ENCODE peak calls at places on chromosomes 6 and 20, in ten cellular contexts. H, P, C, O, T, M, A, W, D and Z are unnamed samples. For H3K4me1, the result is how much of the 10 kb centered on the place peaks cover.

GRCh38 chr20:23303325-23304102 is 47.1 kb upstream of the NXT1 start:
- DNase-seq in H (no peak), M (no peak), P (no peak), W (no peak), A (no peak), T (no peak), O (no peak), D (no peak), C (no peak), Z (peak)

GRCh38 chr20:45209924-45210323 is 3.1 kb downstream of the SEMG1 start:
- DNase-seq in C (peak), P (no peak), D (no peak), H (no peak), O (no peak), T (no peak), M (no peak), W (no peak), A (no peak), Z (no peak)

GRCh38 chr6:84785676-84786075 is 21.3 kb upstream of the TBX18 start:
- DNase-seq in H (no peak), W (peak), O (no peak), C (no peak), M (no peak), T (no peak), D (no peak), P (no peak), A (no peak), Z (no peak)

GRCh38 chr6:147930743-147931142 is 411.9 kb upstream of the SASH1 start:
- DNase-seq in O (no peak), C (no peak), T (no peak), M (no peak), D (no peak), A (no peak), W (no peak), P (no peak), H (no peak), Z (no peak)

GRCh38 chr20:63895202-63895885 is 418 bp downstream of the DNAJC5 start:
- DNase-seq in M (no peak), H (peak), T (no peak), W (no peak), C (no peak), A (no peak), D (no peak), O (no peak), P (no peak), Z (no peak)

GRCh38 chr20:57868310-57868709 is 158.5 kb upstream of the PMEPA1 start:
- DNase-seq in A (no peak), T (peak), D (no peak), H (no peak), C (no peak), P (no peak), O (no peak), W (no peak), M (no peak), Z (no peak)

GRCh38 chr20:14264869-14265268 is 72.5 kb downstream of the FLRT3 start:
- DNase-seq in C (no peak), P (no peak), W (peak), M (peak), D (no peak), A (no peak), T (no peak), H (no peak), O (no peak), Z (no peak)

GRCh38 chr6:154582696-154583095 is 72.2 kb upstream of the CNKSR3 start:
- DNase-seq in A (no peak), W (no peak), O (no peak), D (no peak), C (no peak), H (no peak), P (no peak), M (no peak), T (no peak), Z (no peak)

GRCh38 chr6:96153775-96154174 is 138.0 kb downstream of the FUT9 start:
- DNase-seq in M (peak), W (no peak), D (no peak), H (no peak), A (no peak), P (no peak), C (no peak), O (no peak), T (no peak), Z (no peak)

GRCh38 chr20:12531626-12532025 is 477.1 kb upstream of the SPTLC3 start:
- DNase-seq in C (no peak), W (no peak), H (no peak), A (no peak), P (no peak), O (no peak), T (no peak), D (no peak), M (no peak), Z (no peak)

GRCh38 chr6:110488606-110489005 is 12.2 kb upstream of the SLC22A16 start:
- DNase-seq in O (no peak), H (no peak), A (no peak), W (no peak), C (no peak), P (no peak), D (no peak), T (no peak), M (no peak), Z (no peak)

GRCh38 chr20:63553933-63554290 is at the start of gene FNDC11:
- DNase-seq in T (no peak), C (no peak), D (peak), O (no peak), P (peak), A (no peak), M (peak), W (peak), H (peak), Z (no peak)

GRCh38 chr6:30612687-30613248 is 4.3 kb downstream of the PPP1R10 start:
- DNase-seq in P (no peak), T (no peak), W (peak), D (no peak), O (no peak), H (no peak), A (no peak), M (no peak), C (no peak), Z (no peak)

DNA sequence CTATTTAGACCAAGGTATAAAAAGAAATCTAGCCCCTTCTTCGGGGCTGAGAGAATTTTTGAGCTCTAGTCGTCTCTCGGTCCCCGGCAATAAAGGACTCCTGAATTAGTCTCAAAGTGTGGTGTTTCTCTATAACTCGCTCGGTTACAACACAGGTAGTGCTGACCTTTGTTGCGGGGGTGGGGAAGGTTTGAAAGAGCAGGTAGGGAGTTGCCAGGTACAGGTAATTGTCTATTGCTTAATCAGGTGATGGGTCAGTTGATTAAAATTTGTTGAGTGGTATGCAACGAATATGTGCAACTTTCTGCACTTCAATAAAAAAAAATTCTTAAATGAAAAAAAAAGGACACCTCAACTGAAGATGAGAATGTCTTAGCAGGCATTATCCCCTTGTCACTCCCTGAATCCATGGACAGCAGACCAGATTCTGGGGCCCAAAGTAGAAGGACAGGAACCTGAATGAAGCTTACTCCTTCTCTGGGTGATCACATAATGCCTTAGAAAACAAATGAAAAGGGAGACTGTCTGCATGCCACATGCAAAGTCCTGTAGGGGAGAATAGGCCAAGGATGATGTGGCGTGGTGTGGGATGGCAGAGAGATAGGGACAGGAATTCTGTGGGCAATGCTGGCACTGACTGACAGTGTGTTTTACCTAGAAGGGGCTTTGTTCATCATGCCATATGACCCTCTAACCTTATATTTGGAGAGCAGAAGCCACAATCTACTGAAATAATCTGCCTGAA is 157.6 kb upstream of the OLIG3 start:
- DNase-seq in M (no peak), W (no peak), A (no peak), T (no peak), O (no peak), C (no peak), P (no peak), D (no peak), H (no peak), Z (no peak)
- H3K4me1 ChIP-seq in M (under half), W (under half), A (under half), T (under half), O (under half), C (under half), P (under half), D (under half), H (under half), Z (under half)

GRCh38 chr6:14092301-14092700 is 25.3 kb upstream of the CD83 start:
- DNase-seq in T (no peak), C (no peak), P (no peak), H (peak), M (no peak), O (no peak), W (no peak), A (no peak), D (no peak), Z (no peak)
- H3K4me1 ChIP-seq in T (under half), C (under half), P (under half), H (half or more), M (under half), O (under half), W (under half), A (under half), D (under half), Z (under half)

GRCh38 chr6:14118444-14118843 is 872 bp downstream of the CD83 start:
- DNase-seq in C (no peak), M (no peak), O (no peak), W (no peak), P (no peak), A (no peak), T (no peak), D (no peak), H (peak), Z (no peak)
- H3K4me1 ChIP-seq in C (under half), M (under half), O (under half), W (under half), P (under half), A (under half), T (under half), D (under half), H (half or more), Z (under half)

GRCh38 chr6:157984686-157985225 is 3.1 kb downstream of the SYNJ2 start:
- DNase-seq in O (no peak), T (no peak), W (no peak), C (no peak), D (no peak), M (no peak), A (no peak), H (no peak), P (no peak), Z (no peak)
- H3K4me1 ChIP-seq in O (under half), T (under half), W (under half), C (under half), D (under half), M (under half), A (under half), H (under half), P (under half), Z (under half)

DNA sequence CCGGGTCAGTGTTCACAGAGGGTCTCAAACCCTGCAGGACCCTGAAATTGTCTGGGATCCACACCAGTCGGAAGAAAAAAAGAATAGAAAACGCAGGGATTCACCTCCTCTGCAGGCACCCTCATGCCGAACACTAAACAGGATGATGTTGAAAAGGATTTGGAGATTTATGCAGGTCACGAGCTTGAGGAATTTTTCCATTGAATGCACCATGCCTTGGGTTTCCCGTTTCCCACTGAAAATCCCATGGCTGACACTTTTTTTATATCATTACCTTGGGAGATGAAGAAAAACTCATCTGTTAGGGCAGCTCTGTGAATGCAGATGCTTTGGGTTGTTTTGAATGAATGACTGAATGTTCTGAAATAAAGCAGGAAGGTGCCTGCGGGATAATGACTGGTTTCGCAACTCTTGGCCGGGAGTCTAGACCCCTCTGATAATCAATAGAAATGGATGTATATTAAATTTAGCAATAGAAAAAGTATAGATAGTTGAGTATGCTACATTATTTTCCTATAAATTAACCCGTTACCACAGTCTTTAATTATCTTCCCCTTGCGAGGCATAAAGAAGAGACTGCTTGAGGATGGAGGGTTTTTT is 147.5 kb upstream of the AFDN start:
- DNase-seq in A (no peak), M (no peak), O (no peak), W (no peak), D (no peak), T (no peak), H (no peak), C (no peak), P (no peak), Z (peak)
- H3K4me1 ChIP-seq in A (under half), M (under half), O (under half), W (under half), D (under half), T (under half), H (under half), C (under half), P (under half), Z (under half)